ENCODE peak calls at places on chromosomes 13 and 19, in nine cellular contexts. L is kidney epithelial cell; N is thoracic aorta; O is mammary epithelial cell; U is fibroblast of the aortic adventitia; S is upper lobe of right lung; B is CD8-positive, alpha-beta T cell; I is neural crest cell; E is lower leg skin. H is an unnamed sample.

GRCh38 chr19:7806876-7807275 is 23.1 kb upstream of the EVI5L start:
- DNase-seq in B (no peak), N (no peak), O (no peak), U (no peak), L (no peak), S (no peak), E (no peak), I (no peak), H (no peak)

GRCh38 chr13:26758496-26759155 is 2.0 kb downstream of the GPR12 start:
- DNase-seq in N (no peak), L (no peak), U (no peak), O (no peak), S (no peak), B (no peak), I (no peak), E (no peak), H (no peak)

GRCh38 chr19:5805465-5806132 is 732 bp downstream of the NRTN start:
- DNase-seq in O (peak), N (no peak), E (peak), I (peak), S (peak), L (no peak), U (peak), B (peak), H (peak)

GRCh38 chr13:65342938-65343337 is 1887.2 kb downstream of the PCDH9 start:
- DNase-seq in N (no peak), U (no peak), I (no peak), E (no peak), S (no peak), B (no peak), L (no peak), O (no peak), H (no peak)

GRCh38 chr19:47660435-47660832 is 51.5 kb downstream of the BICRA start:
- DNase-seq in B (no peak), L (no peak), I (no peak), E (no peak), U (no peak), S (no peak), O (peak), N (no peak), H (no peak)

GRCh38 chr13:25980255-25980654 is 71.6 kb downstream of the SHISA2 start:
- DNase-seq in I (no peak), O (no peak), U (no peak), B (no peak), N (no peak), E (no peak), S (no peak), L (no peak), H (no peak)

GRCh38 chr13:91123456-91124127 is 223.9 kb upstream of the MIR17HG start:
- DNase-seq in U (no peak), N (no peak), L (no peak), B (no peak), O (no peak), S (no peak), E (no peak), I (no peak), H (no peak)

GRCh38 chr19:49662011-49662410 is 3.6 kb downstream of the IRF3 start:
- DNase-seq in L (no peak), O (no peak), B (no peak), U (no peak), I (no peak), S (no peak), E (no peak), N (no peak), H (no peak)

GRCh38 chr19:1651548-1652394 is 644 bp downstream of the TCF3 start:
- DNase-seq in L (no peak), B (peak), O (peak), N (no peak), I (no peak), S (peak), E (no peak), U (peak), H (peak)

GRCh38 chr19:33720691-33721682 is 75.7 kb upstream of the KCTD15 start:
- DNase-seq in N (no peak), S (peak), E (no peak), I (no peak), L (no peak), O (no peak), B (no peak), U (no peak), H (no peak)

GRCh38 chr13:61391426-61391825 is 24.2 kb downstream of the PCDH20 start:
- DNase-seq in L (no peak), S (no peak), I (no peak), O (no peak), U (no peak), B (no peak), N (no peak), E (no peak), H (no peak)

GRCh38 chr13:114124921-114125320 is 7.5 kb downstream of the RASA3 start:
- DNase-seq in L (peak), N (no peak), S (no peak), U (peak), B (peak), I (no peak), O (peak), E (no peak), H (peak)

GRCh38 chr19:31235806-31236205 is 113.4 kb downstream of the TSHZ3 start:
- DNase-seq in I (no peak), B (no peak), O (no peak), E (no peak), N (no peak), U (no peak), L (no peak), S (no peak), H (no peak)

GRCh38 chr19:13492128-13492527 is 14.2 kb downstream of the CACNA1A start:
- DNase-seq in S (no peak), L (no peak), U (peak), B (no peak), I (no peak), O (peak), N (no peak), E (no peak), H (peak)

GRCh38 chr13:25963681-25964080 is 88.1 kb downstream of the SHISA2 start:
- DNase-seq in U (no peak), N (no peak), I (no peak), S (no peak), B (no peak), L (no peak), O (peak), E (no peak), H (no peak)

GRCh38 chr19:22606212-22606553 is 27.9 kb upstream of the ZNF492 start:
- DNase-seq in N (no peak), U (no peak), I (no peak), B (no peak), S (no peak), O (no peak), E (peak), L (no peak), H (no peak)

GRCh38 chr13:113224486-113224885 is 15.1 kb downstream of the CUL4A start:
- DNase-seq in O (no peak), N (no peak), I (no peak), S (no peak), L (no peak), E (no peak), U (no peak), B (no peak), H (no peak)

GRCh38 chr19:5880604-5881078 is 10.3 kb upstream of the FUT5 start:
- DNase-seq in L (no peak), I (no peak), U (peak), N (no peak), E (no peak), O (peak), B (no peak), S (peak), H (peak)

GRCh38 chr19:49447485-49448431 is 3.9 kb downstream of the PIH1D1 start:
- DNase-seq in O (no peak), L (no peak), U (peak), I (no peak), N (no peak), S (no peak), E (no peak), B (no peak), H (peak)

GRCh38 chr19:54297759-54298305 is 15.1 kb downstream of the LILRA5 start:
- DNase-seq in O (no peak), I (no peak), L (no peak), S (no peak), U (no peak), E (peak), N (no peak), B (no peak), H (no peak)

GRCh38 chr13:67001363-67001762 is 228.8 kb downstream of the PCDH9 start:
- DNase-seq in L (no peak), E (no peak), B (no peak), U (no peak), O (no peak), S (no peak), I (no peak), N (no peak), H (no peak)

GRCh38 chr13:100694722-100695644 is 20.4 kb upstream of the TMTC4 start:
- DNase-seq in B (no peak), O (peak), S (no peak), U (peak), E (peak), I (peak), L (peak), N (no peak), H (peak)

GRCh38 chr19:41575998-41576397 is at the start of gene CEACAM21:
- DNase-seq in U (no peak), N (no peak), B (peak), I (no peak), O (no peak), E (no peak), L (no peak), S (peak), H (no peak)

GRCh38 chr13:113928701-113929627 is 44.9 kb downstream of the C13orf46 start:
- DNase-seq in I (no peak), S (peak), N (peak), U (peak), B (no peak), L (no peak), O (no peak), E (peak), H (peak)

GRCh38 chr13:104034891-104035290 is 968.7 kb upstream of the SLC10A2 start:
- DNase-seq in N (no peak), S (no peak), B (no peak), O (no peak), I (no peak), E (no peak), L (no peak), U (no peak), H (no peak)

GRCh38 chr13:50129923-50130685 is 114.9 kb downstream of the KCNRG start:
- DNase-seq in I (peak), N (no peak), E (peak), U (peak), O (no peak), S (peak), L (no peak), B (peak), H (peak)

GRCh38 chr19:46385636-46386035 is 27.7 kb downstream of the CCDC8 start:
- DNase-seq in B (no peak), U (no peak), O (no peak), E (peak), L (no peak), N (no peak), S (peak), I (no peak), H (no peak)

GRCh38 chr13:28564030-28564429 is 69.1 kb upstream of the FLT1 start:
- DNase-seq in E (no peak), U (no peak), O (peak), I (no peak), B (no peak), L (no peak), N (no peak), S (peak), H (no peak)

GRCh38 chr19:17264641-17264979 is at the start of gene USHBP1:
- DNase-seq in U (no peak), L (no peak), S (no peak), E (no peak), N (no peak), I (no peak), B (no peak), O (no peak), H (no peak)

GRCh38 chr13:110123041-110123809 is 183.7 kb downstream of the COL4A1 start:
- DNase-seq in B (no peak), U (no peak), L (no peak), N (no peak), I (no peak), O (peak), E (peak), S (no peak), H (peak)

GRCh38 chr19:11848594-11849263 is at the start of gene ZNF439:
- DNase-seq in O (peak), S (peak), N (peak), B (peak), U (peak), E (peak), I (peak), L (peak), H (peak)

GRCh38 chr13:107211073-107211472 is 643.1 kb upstream of the ARGLU1 start:
- DNase-seq in U (peak), I (peak), N (peak), S (peak), O (peak), B (peak), E (peak), L (peak), H (peak)

GRCh38 chr13:31772231-31772630 is 32.9 kb downstream of the RXFP2 start:
- DNase-seq in U (no peak), B (no peak), O (no peak), I (no peak), L (no peak), S (no peak), N (no peak), E (no peak), H (no peak)

GRCh38 chr13:110881811-110882210 is 33.1 kb downstream of the ANKRD10 start:
- DNase-seq in I (no peak), S (no peak), U (no peak), E (no peak), L (no peak), O (no peak), N (no peak), B (no peak), H (no peak)

GRCh38 chr19:56155124-56155687 is 14.1 kb downstream of the ZNF444 start:
- DNase-seq in I (no peak), E (no peak), N (no peak), U (no peak), S (no peak), O (no peak), L (no peak), B (no peak), H (no peak)
- TF ChIP-seq CTCF in I (peak), E (no peak), N (no peak), U (peak), S (peak), O (peak), L (peak), B (peak), H (peak)

DNA sequence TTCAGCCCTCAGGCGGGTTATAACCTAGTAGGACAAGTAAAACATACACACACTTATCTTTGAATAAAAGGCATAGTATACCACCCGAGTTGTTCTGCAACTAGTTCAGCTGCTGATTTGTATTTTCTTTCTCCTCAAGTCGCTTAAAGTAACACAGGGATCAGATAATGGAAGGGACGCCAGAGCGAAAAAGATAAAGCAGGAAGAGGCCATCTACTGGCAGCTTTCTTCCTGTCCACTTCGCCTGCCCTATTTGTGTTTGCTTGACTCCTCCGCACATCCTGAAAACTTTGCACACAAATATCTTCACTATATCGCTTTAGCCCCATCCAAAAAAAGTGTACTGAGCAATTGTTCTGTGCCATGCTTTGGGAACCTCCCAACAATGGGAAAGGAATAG is 238.0 kb upstream of the SOX21 start:
- DNase-seq in B (no peak), U (peak), S (no peak), N (no peak), O (no peak), E (no peak), I (no peak), L (no peak), H (no peak)
- TF ChIP-seq CTCF in B (no peak), U (no peak), S (peak), N (no peak), O (peak), E (no peak), I (peak), L (no peak), H (peak)

GRCh38 chr19:16096281-16096855 is 15.3 kb upstream of the RAB8A start:
- DNase-seq in U (no peak), E (no peak), L (no peak), O (no peak), I (no peak), B (no peak), N (no peak), S (no peak), H (peak)

GRCh38 chr19:16095071-16095571 is 16.6 kb upstream of the RAB8A start:
- DNase-seq in U (no peak), B (no peak), E (no peak), S (no peak), N (no peak), O (no peak), I (no peak), L (no peak), H (no peak)

GRCh38 chr19:16100524-16100923 is 11.2 kb upstream of the RAB8A start:
- DNase-seq in S (no peak), B (no peak), N (no peak), O (no peak), I (no peak), E (no peak), U (no peak), L (no peak), H (no peak)

GRCh38 chr19:16098821-16099220 is 12.9 kb upstream of the RAB8A start:
- DNase-seq in B (no peak), I (no peak), L (no peak), O (no peak), E (no peak), N (no peak), S (no peak), U (no peak), H (no peak)

DNA sequence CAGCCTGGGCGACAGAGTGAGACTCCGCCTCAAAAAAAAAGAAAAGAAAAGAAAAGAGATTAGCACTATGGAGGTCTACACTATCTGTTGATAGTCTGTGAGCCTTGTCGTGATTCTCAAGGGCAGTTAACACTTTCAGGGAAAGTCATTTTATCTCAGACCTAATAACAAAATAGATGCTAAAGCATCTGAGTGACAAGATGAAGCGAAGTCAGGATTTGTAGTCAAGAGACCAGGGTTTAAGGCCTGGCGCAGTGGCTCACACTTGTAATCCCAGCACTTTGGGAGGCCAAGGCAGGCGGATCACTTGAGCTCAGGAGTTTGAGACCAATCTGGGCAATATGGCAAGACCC is 13.3 kb upstream of the RAB8A start:
- DNase-seq in B (no peak), N (no peak), S (no peak), U (no peak), I (no peak), E (no peak), O (no peak), L (no peak), H (no peak)
- TF ChIP-seq CTCF in B (no peak), N (no peak), S (no peak), U (no peak), I (no peak), E (no peak), O (no peak), L (no peak), H (no peak)

GRCh38 chr13:38073931-38074330 is 204.4 kb upstream of the TRPC4 start:
- DNase-seq in E (no peak), L (no peak), O (no peak), S (no peak), B (no peak), I (no peak), U (no peak), N (no peak), H (no peak)
- TF ChIP-seq CTCF in E (no peak), L (no peak), O (no peak), S (no peak), B (no peak), I (no peak), U (no peak), N (no peak), H (no peak)